ENCODE peak calls at places on chromosomes 4 and X, in five cellular contexts. Z is cardiac muscle cell, E is MM.1S, R is aorta, I is dorsolateral prefrontal cortex. W is an unnamed sample.

GRCh38 chr4:76384052-76384451 is 36.9 kb downstream of the CCDC158 start:
- DNase-seq in Z (peak), E (no peak), R (no peak), I (no peak), W (no peak)

GRCh38 chrX:103356023-103356798 is at the start of gene TCEAL9:
- DNase-seq in Z (peak), E (no peak), R (peak), I (peak), W (peak)

GRCh38 chr4:68361146-68361589 is 11.3 kb upstream of the YTHDC1 start:
- DNase-seq in Z (peak), E (no peak), R (no peak), I (no peak), W (no peak)

GRCh38 chr4:158006973-158007372 is 165.9 kb downstream of the GASK1B start:
- DNase-seq in Z (peak), E (no peak), R (no peak), I (no peak), W (no peak)

GRCh38 chr4:6278801-6279197 is 9.1 kb downstream of the WFS1 start:
- DNase-seq in Z (peak), E (peak), R (no peak), I (no peak), W (no peak)

GRCh38 chr4:31995943-31996901 is 1276.1 kb downstream of the PCDH7 start:
- DNase-seq in Z (no peak), E (no peak), R (no peak), I (no peak), W (no peak)

GRCh38 chrX:52359614-52360232 is 9.1 kb upstream of the XAGE2 start:
- DNase-seq in Z (peak), E (no peak), R (no peak), I (no peak), W (no peak)

GRCh38 chr4:101033986-101034385 is 313.3 kb downstream of the PPP3CA start:
- DNase-seq in Z (no peak), E (no peak), R (no peak), I (no peak), W (no peak)

GRCh38 chr4:55469979-55470378 is 74.2 kb downstream of the TMEM165 start:
- DNase-seq in Z (no peak), E (no peak), R (no peak), I (no peak), W (no peak)

GRCh38 chrX:29653721-29654120 is 561.6 kb upstream of the MAGEB2 start:
- DNase-seq in Z (no peak), E (no peak), R (no peak), I (no peak), W (no peak)

GRCh38 chr4:73589887-73590801 is 30.1 kb downstream of the RASSF6 start:
- DNase-seq in Z (peak), E (peak), R (no peak), I (no peak), W (no peak)

GRCh38 chrX:72430405-72430968 is 124.8 kb upstream of the CITED1 start:
- DNase-seq in Z (peak), E (no peak), R (no peak), I (no peak), W (no peak)

GRCh38 chr4:35934370-35934981 is 309.8 kb downstream of the ARAP2 start:
- DNase-seq in Z (peak), E (peak), R (no peak), I (no peak), W (no peak)

GRCh38 chr4:174282836-174283506 is 496 bp downstream of the FBXO8 start:
- DNase-seq in Z (peak), E (peak), R (peak), I (peak), W (peak)

GRCh38 chr4:58767598-58767997 is 1657.4 kb upstream of the IGFBP7 start:
- DNase-seq in Z (no peak), E (no peak), R (no peak), I (no peak), W (no peak)

GRCh38 chrX:7283741-7284140 is 135.8 kb upstream of the PUDP start:
- DNase-seq in Z (no peak), E (no peak), R (no peak), I (no peak), W (no peak)

GRCh38 chr4:11194431-11194830 is 234.3 kb downstream of the HS3ST1 start:
- DNase-seq in Z (peak), E (no peak), R (no peak), I (no peak), W (no peak)

GRCh38 chr4:11189756-11190155 is 238.9 kb downstream of the HS3ST1 start:
- DNase-seq in Z (no peak), E (no peak), R (no peak), I (no peak), W (no peak)
- H3K27ac ChIP-seq in Z (no peak), E (no peak), R (no peak), I (no peak), W (no peak)

GRCh38 chr4:15851969-15852368 is 73.8 kb downstream of the CD38 start:
- DNase-seq in Z (no peak), E (no peak), R (no peak), I (no peak), W (no peak)

GRCh38 chr4:15852524-15852923 is 74.4 kb downstream of the CD38 start:
- DNase-seq in Z (no peak), E (no peak), R (no peak), I (no peak), W (no peak)

GRCh38 chr4:15847746-15848145 is 69.6 kb downstream of the CD38 start:
- DNase-seq in Z (no peak), E (no peak), R (no peak), I (no peak), W (no peak)

GRCh38 chr4:15853345-15853744 is 75.2 kb downstream of the CD38 start:
- DNase-seq in Z (no peak), E (no peak), R (no peak), I (no peak), W (no peak)

DNA sequence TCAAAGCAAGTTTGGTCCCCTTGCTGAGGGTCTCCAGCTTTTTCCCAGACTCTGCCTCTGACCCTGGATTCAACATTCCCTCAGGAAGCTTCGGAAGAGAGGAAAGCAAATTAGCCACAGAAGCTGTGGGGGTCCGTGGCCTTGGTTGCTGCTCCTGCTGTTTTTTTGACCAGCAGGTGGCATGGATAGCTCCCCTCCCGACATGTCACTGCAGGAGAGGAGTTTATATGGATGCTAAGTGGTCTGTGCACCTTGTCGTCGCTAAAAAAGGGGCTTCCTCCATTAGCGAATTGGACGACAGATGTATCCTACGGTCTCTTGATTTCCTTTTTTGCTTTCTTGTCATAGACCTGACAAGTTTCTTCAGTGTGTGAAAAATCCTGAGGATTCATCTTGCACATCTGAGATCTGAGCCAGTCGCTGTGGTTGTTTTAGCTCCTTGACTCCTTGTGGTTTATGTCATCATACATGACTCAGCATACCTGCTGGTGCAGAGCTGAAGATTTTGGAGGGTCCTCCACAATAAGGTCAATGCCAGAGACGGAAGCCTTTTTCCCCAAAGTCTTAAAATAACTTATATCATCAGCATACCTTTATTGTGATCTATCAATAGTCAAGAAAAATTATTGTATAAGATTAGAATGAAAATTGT is 70.2 kb downstream of the CD38 start:
- DNase-seq in Z (no peak), E (no peak), R (no peak), I (no peak), W (no peak)
- H3K27ac ChIP-seq in Z (no peak), E (no peak), R (no peak), I (no peak), W (no peak)

DNA sequence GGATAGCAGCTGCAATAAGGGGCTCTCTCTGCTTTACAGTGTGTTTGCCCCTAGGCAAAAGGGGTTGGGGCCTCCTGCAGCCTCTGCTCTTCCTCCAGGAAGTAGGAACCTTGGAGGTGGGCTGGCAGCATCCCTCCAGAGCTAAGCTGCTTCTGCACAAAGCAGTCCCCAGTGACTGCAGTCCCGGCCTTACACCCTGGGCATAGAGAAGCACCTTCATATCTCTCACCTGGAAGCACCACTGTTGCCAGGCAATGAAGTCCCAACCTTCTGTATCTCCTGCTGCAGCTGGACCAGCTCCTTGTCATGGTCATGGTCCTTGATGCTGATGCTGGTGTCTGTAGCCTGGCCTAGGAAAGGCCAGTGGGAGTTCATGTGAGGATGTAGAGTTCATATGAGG is 171.1 kb upstream of the TET2 start:
- DNase-seq in Z (no peak), E (no peak), R (no peak), I (no peak), W (no peak)
- H3K27ac ChIP-seq in Z (no peak), E (peak), R (no peak), I (no peak), W (no peak)

DNA sequence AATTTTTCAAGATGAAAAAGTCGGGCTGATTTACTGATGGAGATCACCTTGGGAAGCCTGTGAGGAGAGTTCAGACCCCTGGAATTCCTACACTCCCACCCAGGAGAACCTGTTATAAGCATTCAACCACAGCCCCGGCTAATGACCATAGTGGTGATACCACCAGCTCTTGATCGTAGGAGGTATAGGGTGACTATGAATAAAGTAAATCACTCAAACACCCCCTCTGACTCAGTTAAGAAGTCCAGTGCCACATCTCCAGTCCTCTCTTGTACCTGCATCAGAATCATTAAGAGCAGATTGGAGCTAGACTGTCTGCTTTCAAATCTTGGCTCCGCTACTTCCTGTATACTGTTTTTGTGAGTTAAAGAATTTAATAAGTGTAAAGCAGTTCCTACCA is 565.0 kb upstream of the DIPK2B start:
- DNase-seq in Z (no peak), E (no peak), R (no peak), I (no peak), W (no peak)
- H3K27ac ChIP-seq in Z (no peak), E (no peak), R (no peak), I (no peak), W (no peak)